ENCODE peak calls at places on chromosomes 7 and 10, in six cellular contexts. I is NCI-H1092 treated with DMSO at 0.1 percent for 48 hours, T is H9, P is midbrain, H is BJ, S is LoVo. Y is an unnamed sample.

GRCh38 chr10:23315966-23316365 is 28.6 kb downstream of the C10orf67 start:
- DNase-seq in H (no peak), T (no peak), P (no peak), S (no peak), I (no peak), Y (no peak)

GRCh38 chr7:98630149-98630548 is 13.1 kb downstream of the NPTX2 start:
- DNase-seq in P (no peak), T (no peak), I (no peak), S (no peak), H (no peak), Y (no peak)

GRCh38 chr10:29183304-29183918 is 105.5 kb upstream of the LYZL1 start:
- DNase-seq in T (no peak), P (no peak), S (no peak), I (no peak), H (no peak), Y (no peak)

GRCh38 chr7:43669286-43670081 is 59.8 kb downstream of the COA1 start:
- DNase-seq in T (peak), H (no peak), S (no peak), I (no peak), P (no peak), Y (no peak)

GRCh38 chr7:129376778-129377700 is 57.2 kb upstream of the STRIP2 start:
- DNase-seq in I (no peak), S (peak), T (no peak), P (no peak), H (no peak), Y (no peak)

GRCh38 chr10:97879241-97879640 is 29.6 kb downstream of the GOLGA7B start:
- DNase-seq in I (no peak), S (no peak), H (no peak), T (no peak), P (no peak), Y (no peak)

GRCh38 chr10:1293636-1294440 is 237.7 kb downstream of the WDR37 start:
- DNase-seq in S (no peak), I (no peak), H (no peak), T (peak), P (peak), Y (peak)

GRCh38 chr7:44289341-44290249 is 35.8 kb downstream of the CAMK2B start:
- DNase-seq in H (no peak), T (peak), I (no peak), S (no peak), P (peak), Y (peak)

GRCh38 chr10:43771675-43772074 is 123.0 kb upstream of the ZNF32 start:
- DNase-seq in T (no peak), S (no peak), H (no peak), I (no peak), P (no peak), Y (no peak)

GRCh38 chr10:17059197-17059688 is 70.4 kb downstream of the CUBN start:
- DNase-seq in S (peak), T (no peak), P (no peak), I (no peak), H (no peak), Y (no peak)

GRCh38 chr10:44510716-44511115 is 125.8 kb upstream of the CXCL12 start:
- DNase-seq in P (no peak), S (no peak), H (no peak), I (no peak), T (no peak), Y (no peak)

GRCh38 chr7:129729511-129729910 is 118.0 kb downstream of the NRF1 start:
- DNase-seq in I (no peak), S (no peak), P (no peak), T (no peak), H (no peak), Y (no peak)

Y was measured in ureter.